ENCODE peak calls at places on chromosomes 13 and 19, in eight cellular contexts. F is sigmoid colon; N is tibial artery; H is stimulated activated CD4-positive, alpha-beta T cell treated with anti-CD3 and anti-CD28 coated beads, Interleukin-1b, Interleukin-23, amount 100 ng/mL, for 1 hour; Y is erythroblast; U is RWPE1; L is cardiac fibroblast; Z is neural progenitor cell. K is an unnamed sample.
A peak's percentile ranks its signal among the peaks of the same experiment; 100 is the strongest.

GRCh38 chr13:49220035-49220855 is at the start of gene MLNR:
- DNase-seq in Y (peak; percentile 55), Z (peak; percentile 76), L (peak; percentile 32), N (no peak), H (no peak), F (no peak), U (no peak), K (peak; percentile 5)

GRCh38 chr19:4707956-4708650 is 15.5 kb downstream of the DPP9 start:
- DNase-seq in L (peak; percentile 53), H (no peak), Y (no peak), N (no peak), U (no peak), F (peak; percentile 81), Z (no peak), K (no peak)

GRCh38 chr19:14511245-14511625 is 7.0 kb downstream of the DNAJB1 start:
- DNase-seq in Z (no peak), L (no peak), U (no peak), H (no peak), N (no peak), F (no peak), Y (no peak), K (no peak)

GRCh38 chr19:36113895-36114762 is 546 bp downstream of the POLR2I start:
- DNase-seq in Z (peak; percentile 45), F (no peak), U (no peak), L (peak; percentile 48), Y (peak; percentile 60), H (no peak), N (peak; percentile 81), K (no peak)

GRCh38 chr19:49677232-49677881 is at the start of gene PRMT1:
- DNase-seq in Y (peak; percentile 75), U (no peak), H (no peak), F (no peak), L (no peak), N (no peak), Z (no peak), K (peak; percentile 56)

GRCh38 chr19:39444598-39445257 is 654 bp upstream of the SUPT5H start:
- DNase-seq in U (no peak), Y (peak; percentile 69), F (no peak), N (no peak), H (no peak), Z (no peak), L (no peak), K (no peak)

GRCh38 chr19:33133438-33134031 is 1.6 kb downstream of the WDR88 start:
- DNase-seq in N (no peak), F (no peak), H (no peak), Y (no peak), Z (peak; percentile 40), L (peak; percentile 25), U (no peak), K (no peak)

GRCh38 chr19:14366529-14366928 is 14.7 kb upstream of the ADGRE5 start:
- DNase-seq in N (no peak), L (peak; percentile 86), U (peak; percentile 94), F (peak; percentile 69), Y (peak; percentile 55), H (peak; percentile 75), Z (peak; percentile 46), K (peak; percentile 87)

GRCh38 chr13:26476744-26477129 is 80.7 kb upstream of the WASF3 start:
- DNase-seq in Y (no peak), Z (no peak), H (no peak), F (no peak), N (no peak), L (no peak), U (no peak), K (no peak)

GRCh38 chr19:27774827-27775226 is 1438.1 kb downstream of the UQCRFS1 start:
- DNase-seq in Y (peak; percentile 59), N (no peak), H (no peak), Z (no peak), U (no peak), F (no peak), L (no peak), K (no peak)

GRCh38 chr19:1309977-1310852 is 24.5 kb downstream of the EFNA2 start:
- DNase-seq in U (no peak), N (no peak), Y (no peak), Z (no peak), F (no peak), L (no peak), H (no peak), K (no peak)

GRCh38 chr19:16876904-16877361 is 11.9 kb upstream of the F2RL3 start:
- DNase-seq in U (no peak), Y (no peak), F (no peak), L (peak; percentile 9), Z (no peak), H (no peak), N (no peak), K (no peak)

GRCh38 chr13:98278068-98278619 is 101.1 kb upstream of the RNF113B start:
- DNase-seq in Z (no peak), Y (no peak), U (no peak), L (no peak), N (no peak), F (no peak), H (no peak), K (no peak)

GRCh38 chr13:101552797-101553196 is 100.3 kb downstream of the ITGBL1 start:
- DNase-seq in F (no peak), U (no peak), H (no peak), N (no peak), Z (no peak), Y (no peak), L (peak; percentile 30), K (no peak)

GRCh38 chr19:54095136-54095858 is 5.3 kb downstream of the OSCAR start:
- DNase-seq in U (no peak), H (no peak), N (no peak), L (no peak), Y (no peak), Z (no peak), F (peak; percentile 57), K (no peak)

GRCh38 chr13:80685942-80686341 is 345.0 kb upstream of the SPRY2 start:
- DNase-seq in L (no peak), Z (no peak), N (no peak), U (no peak), H (no peak), Y (no peak), F (no peak), K (no peak)

GRCh38 chr19:10643166-10643967 is 10.8 kb upstream of the ILF3 start:
- DNase-seq in N (no peak), F (no peak), Y (no peak), U (no peak), L (no peak), H (no peak), Z (no peak), K (no peak)

GRCh38 chr19:30001794-30002193 is 59.8 kb downstream of the URI1 start:
- DNase-seq in F (no peak), Y (peak; percentile 3), Z (no peak), L (peak; percentile 20), U (no peak), N (no peak), H (no peak), K (no peak)

GRCh38 chr13:34019870-34020269 is 201.9 kb downstream of the RFC3 start:
- DNase-seq in Z (no peak), H (no peak), Y (no peak), N (no peak), F (no peak), L (no peak), U (no peak), K (no peak)

GRCh38 chr13:49517461-49517860 is 21.7 kb downstream of the PHF11 start:
- DNase-seq in H (no peak), Z (peak; percentile 56), F (no peak), Y (peak; percentile 7), N (no peak), U (no peak), L (peak; percentile 19), K (no peak)

GRCh38 chr13:102798653-102799543 is at the start of the genes BIVM and POGLUT2:
- DNase-seq in Y (peak; percentile 86), Z (peak; percentile 95), H (no peak), U (peak; percentile 98), L (peak; percentile 94), N (peak; percentile 94), F (peak; percentile 96), K (peak; percentile 44)

GRCh38 chr19:34481861-34482379 is 362 bp downstream of the WTIP start:
- DNase-seq in U (peak; percentile 34), Z (no peak), N (peak; percentile 75), F (no peak), H (no peak), L (no peak), Y (no peak), K (no peak)

GRCh38 chr19:46746281-46746965 is at the start of gene STRN4:
- DNase-seq in L (peak; percentile 59), Z (peak; percentile 88), N (no peak), F (no peak), Y (peak; percentile 75), U (peak; percentile 90), H (no peak), K (peak; percentile 42)

GRCh38 chr13:63435668-63436275 is 2020.1 kb upstream of the PCDH20 start:
- DNase-seq in L (peak; percentile 96), H (no peak), N (no peak), F (no peak), U (peak; percentile 70), Z (no peak), Y (no peak), K (no peak)

GRCh38 chr19:7428651-7429113 is 60.2 kb downstream of the PEX11G start:
- DNase-seq in Z (no peak), N (no peak), L (no peak), Y (no peak), F (no peak), H (no peak), U (no peak), K (no peak)

GRCh38 chr13:100625447-100625846 is 36.9 kb upstream of the GGACT start:
- DNase-seq in H (no peak), U (no peak), Z (no peak), N (no peak), Y (no peak), F (no peak), L (no peak), K (no peak)

GRCh38 chr19:13026478-13026999 is 31.3 kb downstream of the NFIX start:
- DNase-seq in H (no peak), Z (no peak), Y (no peak), U (no peak), F (no peak), N (peak; percentile 71), L (peak; percentile 45), K (no peak)

GRCh38 chr13:78060966-78061365 is 142.3 kb upstream of the EDNRB start:
- DNase-seq in U (no peak), Y (no peak), L (no peak), Z (no peak), H (no peak), F (no peak), N (no peak), K (no peak)

GRCh38 chr19:31118292-31118925 is 230.8 kb downstream of the TSHZ3 start:
- DNase-seq in U (no peak), H (no peak), N (no peak), L (no peak), F (peak; percentile 56), Y (no peak), Z (peak; percentile 6), K (no peak)

GRCh38 chr13:73167046-73167820 is 108.4 kb downstream of the KLF5 start:
- DNase-seq in Z (no peak), Y (no peak), N (no peak), U (no peak), L (peak; percentile 30), F (no peak), H (no peak), K (no peak)

GRCh38 chr13:63044617-63045016 is 1629.0 kb upstream of the PCDH20 start:
- DNase-seq in Y (no peak), H (no peak), N (no peak), U (no peak), Z (peak; percentile 7), L (no peak), F (no peak), K (no peak)

GRCh38 chr13:50069255-50069654 is 54.0 kb downstream of the KCNRG start:
- DNase-seq in Y (no peak), F (no peak), N (no peak), L (peak; percentile 54), U (no peak), H (no peak), Z (no peak), K (no peak)

GRCh38 chr19:46218160-46218559 is 11.4 kb upstream of the IGFL1 start:
- DNase-seq in Z (peak; percentile 89), Y (peak; percentile 37), N (no peak), H (no peak), U (no peak), L (peak; percentile 31), F (no peak), K (no peak)

GRCh38 chr19:49875801-49876421 is 1.2 kb downstream of the AKT1S1 start:
- DNase-seq in N (peak; percentile 86), U (no peak), H (no peak), F (peak; percentile 85), Z (peak; percentile 83), L (peak; percentile 60), Y (peak; percentile 69), K (peak; percentile 42)

K was measured in effector CD8-positive, alpha-beta T cell.